ENCODE peak calls at places on chromosome 14, in nine cellular contexts. One of them, this sample, is unnamed.

GRCh38 chr14:71328183-71328582 is 420.9 kb downstream of the PCNX1 start:
- DNase-seq in stomach: no peak
- DNase-seq in heart right ventricle: no peak
- DNase-seq in Panc1: no peak
- DNase-seq in HCT116: no peak
- DNase-seq in neuronal stem cell: no peak
- DNase-seq in trophoblast cell: no peak
- DNase-seq in vagina: no peak
- DNase-seq in PC-3: no peak
- DNase-seq in this sample: no peak

GRCh38 chr14:104596927-104597351 is 7.6 kb downstream of the TMEM179 start:
- DNase-seq in stomach: no peak
- DNase-seq in heart right ventricle: no peak
- DNase-seq in Panc1: no peak
- DNase-seq in HCT116: no peak
- DNase-seq in neuronal stem cell: no peak
- DNase-seq in trophoblast cell: no peak
- DNase-seq in vagina: no peak
- DNase-seq in PC-3: no peak
- DNase-seq in this sample: no peak

GRCh38 chr14:58812050-58812690 is 174.4 kb downstream of the DACT1 start:
- DNase-seq in stomach: no peak
- DNase-seq in heart right ventricle: no peak
- DNase-seq in Panc1: no peak
- DNase-seq in HCT116: no peak
- DNase-seq in neuronal stem cell: no peak
- DNase-seq in trophoblast cell: no peak
- DNase-seq in vagina: no peak
- DNase-seq in PC-3: no peak
- DNase-seq in this sample: no peak

GRCh38 chr14:32473476-32473875 is 144.4 kb downstream of the AKAP6 start:
- DNase-seq in stomach: no peak
- DNase-seq in heart right ventricle: peak; percentile 36
- DNase-seq in Panc1: no peak
- DNase-seq in HCT116: no peak
- DNase-seq in neuronal stem cell: no peak
- DNase-seq in trophoblast cell: no peak
- DNase-seq in vagina: no peak
- DNase-seq in PC-3: peak; percentile 90
- DNase-seq in this sample: peak; percentile 44

GRCh38 chr14:41419709-41420108 is 187.0 kb upstream of the LRFN5 start:
- DNase-seq in stomach: no peak
- DNase-seq in heart right ventricle: no peak
- DNase-seq in Panc1: no peak
- DNase-seq in HCT116: no peak
- DNase-seq in neuronal stem cell: no peak
- DNase-seq in trophoblast cell: peak; percentile 39
- DNase-seq in vagina: no peak
- DNase-seq in PC-3: no peak
- DNase-seq in this sample: no peak

GRCh38 chr14:34205799-34206198 is 254.9 kb upstream of the EGLN3 start:
- DNase-seq in stomach: no peak
- DNase-seq in heart right ventricle: no peak
- DNase-seq in Panc1: no peak
- DNase-seq in HCT116: no peak
- DNase-seq in neuronal stem cell: no peak
- DNase-seq in trophoblast cell: no peak
- DNase-seq in vagina: no peak
- DNase-seq in PC-3: no peak
- DNase-seq in this sample: no peak

GRCh38 chr14:52961060-52961639 is 10.3 kb upstream of the FERMT2 start:
- DNase-seq in stomach: peak; percentile 62
- DNase-seq in heart right ventricle: peak; percentile 25
- DNase-seq in Panc1: no peak
- DNase-seq in HCT116: peak; percentile 58
- DNase-seq in neuronal stem cell: no peak
- DNase-seq in trophoblast cell: peak; percentile 70
- DNase-seq in vagina: no peak
- DNase-seq in PC-3: peak; percentile 88
- DNase-seq in this sample: no peak

GRCh38 chr14:54565236-54566151 is 1.4 kb upstream of the SAMD4A start:
- DNase-seq in stomach: peak; percentile 94
- DNase-seq in heart right ventricle: peak; percentile 94
- DNase-seq in Panc1: no peak
- DNase-seq in HCT116: peak; percentile 79
- DNase-seq in neuronal stem cell: peak; percentile 80
- DNase-seq in trophoblast cell: peak; percentile 96
- DNase-seq in vagina: no peak
- DNase-seq in PC-3: peak; percentile 97
- DNase-seq in this sample: peak; percentile 90

GRCh38 chr14:67420102-67420739 is 8.3 kb upstream of the PLEK2 start:
- DNase-seq in stomach: no peak
- DNase-seq in heart right ventricle: peak; percentile 25
- DNase-seq in Panc1: no peak
- DNase-seq in HCT116: no peak
- DNase-seq in neuronal stem cell: no peak
- DNase-seq in trophoblast cell: no peak
- DNase-seq in vagina: no peak
- DNase-seq in PC-3: peak; percentile 47
- DNase-seq in this sample: no peak

GRCh38 chr14:66680216-66680615 is 172.3 kb downstream of the GPHN start:
- DNase-seq in stomach: no peak
- DNase-seq in heart right ventricle: no peak
- DNase-seq in Panc1: no peak
- DNase-seq in HCT116: no peak
- DNase-seq in neuronal stem cell: no peak
- DNase-seq in trophoblast cell: no peak
- DNase-seq in vagina: no peak
- DNase-seq in PC-3: no peak
- DNase-seq in this sample: no peak

GRCh38 chr14:46571970-46572369 is 79.6 kb downstream of the RPL10L start:
- DNase-seq in stomach: no peak
- DNase-seq in heart right ventricle: no peak
- DNase-seq in Panc1: no peak
- DNase-seq in HCT116: no peak
- DNase-seq in neuronal stem cell: no peak
- DNase-seq in trophoblast cell: peak; percentile 8
- DNase-seq in vagina: no peak
- DNase-seq in PC-3: peak; percentile 91
- DNase-seq in this sample: no peak

GRCh38 chr14:68594737-68595380 is 198.0 kb downstream of the ZFP36L1 start:
- DNase-seq in stomach: no peak
- DNase-seq in heart right ventricle: no peak
- DNase-seq in Panc1: no peak
- DNase-seq in HCT116: no peak
- DNase-seq in neuronal stem cell: no peak
- DNase-seq in trophoblast cell: no peak
- DNase-seq in vagina: no peak
- DNase-seq in PC-3: no peak
- DNase-seq in this sample: no peak
- H3K27ac ChIP-seq in stomach: no peak overlapping the region
- H3K27ac ChIP-seq in heart right ventricle: peak overlapping the region; percentile 34
- H3K27ac ChIP-seq in Panc1: no peak overlapping the region
- H3K27ac ChIP-seq in HCT116: no peak overlapping the region
- H3K27ac ChIP-seq in neuronal stem cell: no peak overlapping the region
- H3K27ac ChIP-seq in trophoblast cell: peak overlapping the region; percentile 79
- H3K27ac ChIP-seq in vagina: peak overlapping the region; percentile 90
- H3K27ac ChIP-seq in PC-3: no peak overlapping the region
- H3K27ac ChIP-seq in this sample: no peak overlapping the region

GRCh38 chr14:36652542-36653201 is 9.0 kb upstream of the PAX9 start:
- DNase-seq in stomach: no peak
- DNase-seq in heart right ventricle: no peak
- DNase-seq in Panc1: no peak
- DNase-seq in HCT116: no peak
- DNase-seq in neuronal stem cell: no peak
- DNase-seq in trophoblast cell: no peak
- DNase-seq in vagina: no peak
- DNase-seq in PC-3: peak; percentile 71
- DNase-seq in this sample: no peak

GRCh38 chr14:36646664-36647416 is 14.8 kb upstream of the PAX9 start:
- DNase-seq in stomach: no peak
- DNase-seq in heart right ventricle: no peak
- DNase-seq in Panc1: no peak
- DNase-seq in HCT116: no peak
- DNase-seq in neuronal stem cell: no peak
- DNase-seq in trophoblast cell: no peak
- DNase-seq in vagina: no peak
- DNase-seq in PC-3: no peak
- DNase-seq in this sample: no peak

GRCh38 chr14:36647417-36647826 is 14.2 kb upstream of the PAX9 start:
- DNase-seq in stomach: no peak
- DNase-seq in heart right ventricle: no peak
- DNase-seq in Panc1: no peak
- DNase-seq in HCT116: no peak
- DNase-seq in neuronal stem cell: no peak
- DNase-seq in trophoblast cell: no peak
- DNase-seq in vagina: no peak
- DNase-seq in PC-3: no peak
- DNase-seq in this sample: no peak

GRCh38 chr14:36649872-36650650 is 11.6 kb upstream of the PAX9 start:
- DNase-seq in stomach: no peak
- DNase-seq in heart right ventricle: no peak
- DNase-seq in Panc1: no peak
- DNase-seq in HCT116: no peak
- DNase-seq in neuronal stem cell: no peak
- DNase-seq in trophoblast cell: no peak
- DNase-seq in vagina: no peak
- DNase-seq in PC-3: no peak
- DNase-seq in this sample: no peak

DNA sequence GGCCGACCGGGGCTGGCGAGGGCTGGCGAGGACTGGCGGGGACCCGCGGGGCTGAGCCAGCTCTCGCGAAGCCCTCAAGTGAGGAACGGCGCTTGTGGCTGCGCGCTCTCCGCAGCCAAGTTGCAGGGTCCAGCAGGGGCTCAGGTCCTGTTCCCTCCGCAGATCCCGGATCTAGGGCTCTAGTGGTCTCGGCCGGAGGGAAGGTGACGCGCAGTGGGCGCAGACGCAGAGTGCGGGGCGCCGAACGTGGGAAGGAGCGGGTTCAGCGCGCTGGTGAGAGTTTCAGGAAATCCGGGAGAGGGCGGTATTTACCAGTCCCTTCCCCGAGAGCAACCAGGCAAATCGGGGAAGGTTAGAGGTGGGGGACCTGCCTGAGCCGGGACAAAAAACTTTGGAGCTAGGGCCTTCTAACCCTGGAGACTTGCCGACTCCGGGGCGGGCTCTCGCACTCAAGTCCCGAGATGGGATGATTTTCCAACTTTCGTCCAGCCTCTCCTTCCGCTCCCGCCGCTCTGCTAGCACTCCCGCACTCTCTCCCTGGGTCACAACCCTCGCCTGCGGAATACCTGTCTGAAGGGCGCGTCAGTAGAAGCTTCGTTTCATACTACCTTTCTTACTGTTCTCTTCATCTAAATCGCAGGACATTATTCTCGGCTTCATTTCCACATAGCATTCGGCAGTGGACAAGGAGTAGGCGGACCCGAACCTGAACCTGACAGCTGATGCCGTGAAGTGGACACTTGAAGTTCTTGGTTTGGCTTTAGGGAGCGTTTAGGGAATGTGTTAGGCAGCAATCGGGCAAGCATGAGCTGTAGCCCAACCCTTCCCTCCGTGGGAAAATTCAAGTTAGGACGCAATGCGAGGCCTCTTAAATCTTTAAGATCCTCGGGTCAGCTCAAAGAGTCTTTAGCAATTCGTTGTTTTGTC is 13.6 kb upstream of the PAX9 start:
- DNase-seq in stomach: no peak
- DNase-seq in heart right ventricle: no peak
- DNase-seq in Panc1: no peak
- DNase-seq in HCT116: no peak
- DNase-seq in neuronal stem cell: no peak
- DNase-seq in trophoblast cell: no peak
- DNase-seq in vagina: no peak
- DNase-seq in PC-3: peak; percentile 73
- DNase-seq in this sample: no peak
- H3K4me3 ChIP-seq in stomach: peak overlapping the region; percentile 41
- H3K4me3 ChIP-seq in heart right ventricle: peak overlapping the region; percentile 24
- H3K4me3 ChIP-seq in Panc1: peak overlapping the region; percentile 37
- H3K4me3 ChIP-seq in HCT116: no peak overlapping the region
- H3K4me3 ChIP-seq in neuronal stem cell: peak overlapping the region; percentile 47
- H3K4me3 ChIP-seq in trophoblast cell: peak overlapping the region; percentile 61
- H3K4me3 ChIP-seq in vagina: peak overlapping the region; percentile 42
- H3K4me3 ChIP-seq in PC-3: peak overlapping the region; percentile 82
- H3K4me3 ChIP-seq in this sample: peak overlapping the region; percentile 39

DNA sequence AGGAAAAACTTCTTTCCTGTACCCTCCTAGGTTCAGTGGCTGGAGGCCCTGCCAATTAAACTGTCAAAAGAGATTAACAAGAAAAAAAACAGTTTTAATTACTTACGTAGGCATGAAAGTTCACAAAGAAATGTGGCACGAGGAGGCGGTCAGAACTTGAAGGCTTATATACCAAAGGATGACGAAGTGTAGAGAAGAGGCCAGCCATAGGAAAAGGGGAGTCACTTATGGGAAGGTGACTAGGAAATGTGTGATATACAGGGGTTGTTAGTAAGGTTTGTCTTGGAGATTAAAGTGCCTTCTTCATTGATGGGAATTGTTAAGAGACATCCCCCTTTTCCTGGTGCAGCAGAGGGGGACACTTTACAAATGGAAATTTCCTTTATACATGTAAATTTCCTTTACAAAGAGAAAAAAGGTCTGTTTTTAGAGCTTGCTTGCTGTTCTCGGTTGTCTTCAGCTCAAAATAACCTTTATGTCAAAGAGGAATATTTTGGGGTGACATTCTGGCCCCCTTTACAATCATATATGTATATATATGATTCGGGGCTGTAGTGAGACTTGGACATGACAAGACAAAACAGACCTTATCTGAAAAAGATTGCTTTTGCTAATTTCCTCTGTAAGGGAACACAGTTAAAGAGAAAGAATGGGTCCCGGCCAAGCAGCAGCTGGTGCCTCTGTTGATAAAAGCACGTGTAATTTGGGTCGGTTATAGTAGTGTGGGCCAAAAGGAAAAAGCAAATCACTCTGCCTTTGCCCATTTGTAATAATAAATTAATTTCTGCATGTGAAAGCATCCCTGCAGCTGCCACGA is 38.6 kb downstream of the SYNE2 start:
- DNase-seq in stomach: no peak
- DNase-seq in heart right ventricle: peak; percentile 16
- DNase-seq in Panc1: no peak
- DNase-seq in HCT116: no peak
- DNase-seq in neuronal stem cell: no peak
- DNase-seq in trophoblast cell: no peak
- DNase-seq in vagina: no peak
- DNase-seq in PC-3: no peak
- DNase-seq in this sample: no peak
- H3K27ac ChIP-seq in stomach: peak overlapping the region; percentile 18
- H3K27ac ChIP-seq in heart right ventricle: peak overlapping the region; percentile 82
- H3K27ac ChIP-seq in Panc1: peak overlapping the region; percentile 81
- H3K27ac ChIP-seq in HCT116: no peak overlapping the region
- H3K27ac ChIP-seq in neuronal stem cell: no peak overlapping the region
- H3K27ac ChIP-seq in trophoblast cell: no peak overlapping the region
- H3K27ac ChIP-seq in vagina: peak overlapping the region; percentile 43
- H3K27ac ChIP-seq in PC-3: no peak overlapping the region
- H3K27ac ChIP-seq in this sample: no peak overlapping the region

DNA sequence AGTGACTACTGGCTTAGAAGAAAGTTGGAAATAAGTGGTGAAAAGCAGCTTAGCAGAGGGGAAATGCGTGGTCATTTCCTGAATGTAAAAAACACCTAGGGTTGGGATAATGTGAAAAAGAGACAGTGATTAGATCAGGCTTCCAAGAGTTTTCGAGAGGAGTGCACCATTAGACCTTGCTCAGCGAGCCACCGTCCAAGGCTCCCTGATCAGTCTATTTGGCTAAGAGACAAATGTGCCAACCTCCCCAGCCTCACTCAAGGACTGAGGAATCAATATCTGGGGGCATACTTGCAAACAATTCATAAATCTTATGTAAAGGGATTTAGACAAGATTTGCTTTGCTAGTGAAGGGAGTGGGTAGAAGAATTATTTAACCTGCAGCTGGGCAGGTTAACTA is 594.5 kb downstream of the NRXN3 start:
- DNase-seq in stomach: no peak
- DNase-seq in heart right ventricle: no peak
- DNase-seq in Panc1: no peak
- DNase-seq in HCT116: no peak
- DNase-seq in neuronal stem cell: no peak
- DNase-seq in trophoblast cell: no peak
- DNase-seq in vagina: no peak
- DNase-seq in PC-3: no peak
- DNase-seq in this sample: no peak
- H3K4me3 ChIP-seq in stomach: no peak overlapping the region
- H3K4me3 ChIP-seq in heart right ventricle: no peak overlapping the region
- H3K4me3 ChIP-seq in Panc1: no peak overlapping the region
- H3K4me3 ChIP-seq in HCT116: no peak overlapping the region
- H3K4me3 ChIP-seq in neuronal stem cell: no peak overlapping the region
- H3K4me3 ChIP-seq in trophoblast cell: no peak overlapping the region
- H3K4me3 ChIP-seq in vagina: no peak overlapping the region
- H3K4me3 ChIP-seq in PC-3: no peak overlapping the region
- H3K4me3 ChIP-seq in this sample: no peak overlapping the region